ENCODE peak calls at places on chromosomes 4 and X, in seven cellular contexts. One of them, this sample, is unnamed.

GRCh38 chr4:178823673-178824072 is 1381.4 kb upstream of the AGA start:
- DNase-seq in omental fat pad: no peak
- DNase-seq in IMR-90: peak; percentile 7
- DNase-seq in activated CD4-positive, alpha-beta T cell treated with anti-CD3 and anti-CD28 coated beads, Interleukin-2, amount 50 U/mL, for 24 hours: no peak
- DNase-seq in GM03348: no peak
- DNase-seq in WTC11: no peak
- DNase-seq in astrocyte of the spinal cord: peak; percentile 36
- DNase-seq in this sample: no peak

GRCh38 chr4:142312391-142312790 is 533.7 kb downstream of the INPP4B start:
- DNase-seq in omental fat pad: no peak
- DNase-seq in IMR-90: no peak
- DNase-seq in activated CD4-positive, alpha-beta T cell treated with anti-CD3 and anti-CD28 coated beads, Interleukin-2, amount 50 U/mL, for 24 hours: no peak
- DNase-seq in GM03348: no peak
- DNase-seq in WTC11: no peak
- DNase-seq in astrocyte of the spinal cord: no peak
- DNase-seq in this sample: no peak

GRCh38 chrX:108415891-108416290 is 22.3 kb downstream of the COL4A6 start:
- DNase-seq in omental fat pad: no peak
- DNase-seq in IMR-90: peak; percentile 57
- DNase-seq in activated CD4-positive, alpha-beta T cell treated with anti-CD3 and anti-CD28 coated beads, Interleukin-2, amount 50 U/mL, for 24 hours: no peak
- DNase-seq in GM03348: no peak
- DNase-seq in WTC11: no peak
- DNase-seq in astrocyte of the spinal cord: peak; percentile 56
- DNase-seq in this sample: no peak

GRCh38 chr4:37561803-37562207 is 124.4 kb downstream of the RELL1 start:
- DNase-seq in omental fat pad: no peak
- DNase-seq in IMR-90: peak; percentile 80
- DNase-seq in activated CD4-positive, alpha-beta T cell treated with anti-CD3 and anti-CD28 coated beads, Interleukin-2, amount 50 U/mL, for 24 hours: no peak
- DNase-seq in GM03348: no peak
- DNase-seq in WTC11: no peak
- DNase-seq in astrocyte of the spinal cord: peak; percentile 60
- DNase-seq in this sample: peak; percentile 72

GRCh38 chrX:7108995-7109634 is 38.4 kb upstream of the STS start:
- DNase-seq in omental fat pad: no peak
- DNase-seq in IMR-90: no peak
- DNase-seq in activated CD4-positive, alpha-beta T cell treated with anti-CD3 and anti-CD28 coated beads, Interleukin-2, amount 50 U/mL, for 24 hours: no peak
- DNase-seq in GM03348: peak; percentile 12
- DNase-seq in WTC11: no peak
- DNase-seq in astrocyte of the spinal cord: peak; percentile 33
- DNase-seq in this sample: no peak

GRCh38 chrX:56994375-56995270 is 718 bp downstream of the SPIN3 start:
- DNase-seq in omental fat pad: no peak
- DNase-seq in IMR-90: peak; percentile 13
- DNase-seq in activated CD4-positive, alpha-beta T cell treated with anti-CD3 and anti-CD28 coated beads, Interleukin-2, amount 50 U/mL, for 24 hours: no peak
- DNase-seq in GM03348: peak; percentile 4
- DNase-seq in WTC11: no peak
- DNase-seq in astrocyte of the spinal cord: peak; percentile 1
- DNase-seq in this sample: no peak

GRCh38 chr4:181792641-181793612 is 450.3 kb upstream of the TENM3 start:
- DNase-seq in omental fat pad: no peak
- DNase-seq in IMR-90: no peak
- DNase-seq in activated CD4-positive, alpha-beta T cell treated with anti-CD3 and anti-CD28 coated beads, Interleukin-2, amount 50 U/mL, for 24 hours: no peak
- DNase-seq in GM03348: no peak
- DNase-seq in WTC11: no peak
- DNase-seq in astrocyte of the spinal cord: no peak
- DNase-seq in this sample: no peak

GRCh38 chr4:121156822-121157769 is 7.0 kb downstream of the TNIP3 start:
- DNase-seq in omental fat pad: no peak
- DNase-seq in IMR-90: peak; percentile 15
- DNase-seq in activated CD4-positive, alpha-beta T cell treated with anti-CD3 and anti-CD28 coated beads, Interleukin-2, amount 50 U/mL, for 24 hours: no peak
- DNase-seq in GM03348: peak; percentile 72
- DNase-seq in WTC11: peak; percentile 66
- DNase-seq in astrocyte of the spinal cord: no peak
- DNase-seq in this sample: no peak

GRCh38 chrX:118038614-118039365 is 77.8 kb downstream of the KLHL13 start:
- DNase-seq in omental fat pad: no peak
- DNase-seq in IMR-90: peak; percentile 12
- DNase-seq in activated CD4-positive, alpha-beta T cell treated with anti-CD3 and anti-CD28 coated beads, Interleukin-2, amount 50 U/mL, for 24 hours: no peak
- DNase-seq in GM03348: no peak
- DNase-seq in WTC11: no peak
- DNase-seq in astrocyte of the spinal cord: no peak
- DNase-seq in this sample: no peak

This sample was measured in HFFc6.